ENCODE peak calls at places on chromosomes 12 and 14, in seven cellular contexts. E is sigmoid colon, V is spleen, W is breast epithelium, Y is HCT116, X is prostate gland, D is K562. Z is an unnamed sample.

GRCh38 chr12:132284618-132285310 is 44.6 kb downstream of the GALNT9 start:
- DNase-seq in D (no peak), X (no peak), Y (no peak), V (no peak), E (no peak), W (no peak), Z (no peak)

GRCh38 chr14:64715628-64716412 is 11.6 kb downstream of the PLEKHG3 start:
- DNase-seq in W (peak), Y (no peak), E (peak), V (no peak), X (no peak), D (no peak), Z (no peak)

GRCh38 chr12:6182279-6182898 is 17.8 kb upstream of the CD9 start:
- DNase-seq in D (peak), Y (no peak), X (peak), W (no peak), E (peak), V (peak), Z (no peak)

GRCh38 chr12:26056335-26056734 is 68.5 kb downstream of the BHLHE41 start:
- DNase-seq in V (no peak), X (peak), D (no peak), W (no peak), E (no peak), Y (peak), Z (no peak)

GRCh38 chr12:38555620-38556596 is 239.3 kb downstream of the ALG10B start:
- DNase-seq in Y (no peak), E (no peak), V (no peak), D (no peak), W (no peak), X (no peak), Z (no peak)

GRCh38 chr12:48678561-48679185 is 3.4 kb downstream of the KANSL2 start:
- DNase-seq in W (no peak), E (no peak), V (no peak), Y (no peak), D (no peak), X (no peak), Z (no peak)

GRCh38 chr14:24911324-24912095 is 138.4 kb downstream of the STXBP6 start:
- DNase-seq in V (no peak), X (no peak), Y (no peak), D (peak), W (no peak), E (no peak), Z (no peak)

GRCh38 chr12:120928864-120929652 is 24.9 kb upstream of the SPPL3 start:
- DNase-seq in E (no peak), Y (peak), X (peak), V (peak), W (peak), D (no peak), Z (no peak)

GRCh38 chr12:98743362-98743953 is 98.4 kb downstream of the APAF1 start:
- DNase-seq in E (no peak), V (no peak), D (peak), W (no peak), Y (peak), X (no peak), Z (peak)

GRCh38 chr12:6528539-6529235 is 5.6 kb upstream of the GAPDH start:
- DNase-seq in V (no peak), Y (no peak), E (no peak), X (no peak), D (no peak), W (no peak), Z (no peak)

GRCh38 chr12:48336564-48336963 is 14.2 kb downstream of the ZNF641 start:
- DNase-seq in D (peak), V (no peak), Y (no peak), W (no peak), E (no peak), X (no peak), Z (no peak)

GRCh38 chr12:50661300-50662120 is 102.4 kb upstream of the ATF1 start:
- DNase-seq in X (no peak), E (no peak), Y (no peak), D (no peak), W (no peak), V (no peak), Z (no peak)

GRCh38 chr14:59126714-59127436 is 61.6 kb upstream of the DAAM1 start:
- DNase-seq in E (no peak), Y (peak), V (no peak), W (no peak), D (peak), X (peak), Z (no peak)

GRCh38 chr12:402127-402456 is 648 bp downstream of the CCDC77 start:
- DNase-seq in V (no peak), D (peak), W (no peak), X (no peak), Y (no peak), E (no peak), Z (no peak)

GRCh38 chr14:91332448-91333059 is 85.1 kb downstream of the CCDC88C start:
- DNase-seq in D (no peak), E (no peak), X (no peak), Y (no peak), V (peak), W (no peak), Z (no peak)

GRCh38 chr12:125159687-125160086 is 94.5 kb downstream of the AACS start:
- DNase-seq in E (no peak), W (no peak), D (peak), V (no peak), Y (no peak), X (no peak), Z (no peak)

GRCh38 chr14:31578266-31578665 is 17.1 kb downstream of the NUBPL start:
- DNase-seq in D (no peak), E (no peak), X (no peak), V (no peak), Y (no peak), W (no peak), Z (no peak)

GRCh38 chr12:52362118-52362726 is 5.1 kb downstream of the KRT85 start:
- DNase-seq in D (peak), W (peak), X (no peak), E (no peak), Y (no peak), V (peak), Z (no peak)

GRCh38 chr12:75823475-75823874 is 208.1 kb downstream of the PHLDA1 start:
- DNase-seq in V (no peak), X (no peak), E (no peak), Y (no peak), W (no peak), D (no peak), Z (no peak)

GRCh38 chr12:127781336-127781735 is 485.6 kb upstream of the TMEM132C start:
- DNase-seq in V (no peak), D (no peak), W (no peak), X (no peak), Y (no peak), E (no peak), Z (no peak)

GRCh38 chr12:116150001-116150400 is 127.5 kb downstream of the MED13L start:
- DNase-seq in X (no peak), Y (no peak), W (no peak), V (no peak), D (no peak), E (no peak), Z (no peak)

GRCh38 chr12:44240186-44240585 is 404.3 kb downstream of the TMEM117 start:
- DNase-seq in X (no peak), E (no peak), V (no peak), Y (no peak), D (no peak), W (no peak), Z (no peak)

GRCh38 chr12:120972870-120973543 is 5.3 kb upstream of the HNF1A start:
- DNase-seq in E (no peak), Y (no peak), X (no peak), D (no peak), V (no peak), W (no peak), Z (no peak)

GRCh38 chr12:112524676-112525425 is 106.1 kb downstream of the PTPN11 start:
- DNase-seq in D (no peak), X (no peak), W (no peak), V (peak), Y (no peak), E (no peak), Z (no peak)

GRCh38 chr12:120901818-120902217 is 2.3 kb downstream of the SPPL3 start:
- DNase-seq in E (no peak), V (no peak), W (no peak), X (no peak), Y (no peak), D (no peak), Z (no peak)

GRCh38 chr12:104680506-104680905 is 223.8 kb downstream of the CHST11 start:
- DNase-seq in W (no peak), E (no peak), X (no peak), Y (no peak), V (no peak), D (no peak), Z (no peak)

GRCh38 chr12:31578632-31579031 is 12.3 kb downstream of the DENND5B start:
- DNase-seq in V (no peak), X (no peak), D (no peak), Y (no peak), W (no peak), E (no peak), Z (no peak)

GRCh38 chr14:29494312-29494711 is 433.3 kb downstream of the PRKD1 start:
- DNase-seq in Y (no peak), D (no peak), V (no peak), W (no peak), X (no peak), E (no peak), Z (no peak)

GRCh38 chr12:25328082-25328712 is 77.5 kb upstream of the KRAS start:
- DNase-seq in V (no peak), X (no peak), Y (no peak), W (no peak), D (no peak), E (no peak), Z (no peak)

GRCh38 chr12:99810718-99811593 is 163.4 kb downstream of the GARIN6 start:
- DNase-seq in W (no peak), E (no peak), X (no peak), Y (peak), V (no peak), D (no peak), Z (no peak)

GRCh38 chr12:130838951-130839769 is at the start of gene STX2:
- DNase-seq in Y (peak), X (peak), V (peak), E (peak), W (peak), D (peak), Z (peak)

GRCh38 chr14:99612737-99613330 is 8.8 kb upstream of the CCDC85C start:
- DNase-seq in W (no peak), V (no peak), Y (no peak), X (no peak), D (no peak), E (no peak), Z (no peak)

GRCh38 chr12:115811929-115812328 is 465.6 kb downstream of the MED13L start:
- DNase-seq in Y (no peak), X (no peak), E (no peak), V (no peak), D (no peak), W (no peak), Z (no peak)

GRCh38 chr14:22225526-22226133 is 363.4 kb downstream of the DAD1 start:
- DNase-seq in Y (no peak), D (no peak), W (no peak), E (no peak), X (no peak), V (no peak), Z (no peak)

DNA sequence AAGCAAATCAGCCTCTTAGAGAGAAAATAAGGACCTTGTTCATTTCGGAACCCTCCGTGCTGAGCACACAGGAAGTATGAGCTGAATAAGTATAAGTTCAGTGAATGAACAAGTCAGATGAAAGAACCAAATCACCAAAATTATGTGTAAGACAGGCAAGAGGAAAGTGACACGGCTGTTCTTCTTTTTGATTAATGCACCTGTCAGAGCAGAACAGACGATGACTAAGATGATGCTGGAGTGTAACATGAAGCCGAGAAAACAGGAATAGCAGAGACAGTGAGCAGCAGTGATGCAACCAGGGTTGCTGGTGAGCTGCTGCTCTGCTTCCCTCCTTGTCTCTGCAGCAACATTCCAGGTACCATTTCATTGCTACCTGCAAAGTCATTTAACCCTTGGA is 861.1 kb downstream of the GALC start:
- DNase-seq in D (no peak), Y (no peak), V (no peak), W (no peak), E (no peak), X (no peak), Z (no peak)
- TF ChIP-seq POLR2AphosphoS5 in D (no peak), Y (no peak), V (no peak), W (no peak), E (no peak), X (no peak), Z (no peak)

GRCh38 chr14:55124774-55125372 is 4.2 kb upstream of the LGALS3 start:
- DNase-seq in E (no peak), W (no peak), X (no peak), V (no peak), Y (no peak), D (no peak), Z (no peak)
- TF ChIP-seq POLR2AphosphoS5 in E (no peak), W (no peak), X (no peak), V (no peak), Y (no peak), D (no peak), Z (no peak)

DNA sequence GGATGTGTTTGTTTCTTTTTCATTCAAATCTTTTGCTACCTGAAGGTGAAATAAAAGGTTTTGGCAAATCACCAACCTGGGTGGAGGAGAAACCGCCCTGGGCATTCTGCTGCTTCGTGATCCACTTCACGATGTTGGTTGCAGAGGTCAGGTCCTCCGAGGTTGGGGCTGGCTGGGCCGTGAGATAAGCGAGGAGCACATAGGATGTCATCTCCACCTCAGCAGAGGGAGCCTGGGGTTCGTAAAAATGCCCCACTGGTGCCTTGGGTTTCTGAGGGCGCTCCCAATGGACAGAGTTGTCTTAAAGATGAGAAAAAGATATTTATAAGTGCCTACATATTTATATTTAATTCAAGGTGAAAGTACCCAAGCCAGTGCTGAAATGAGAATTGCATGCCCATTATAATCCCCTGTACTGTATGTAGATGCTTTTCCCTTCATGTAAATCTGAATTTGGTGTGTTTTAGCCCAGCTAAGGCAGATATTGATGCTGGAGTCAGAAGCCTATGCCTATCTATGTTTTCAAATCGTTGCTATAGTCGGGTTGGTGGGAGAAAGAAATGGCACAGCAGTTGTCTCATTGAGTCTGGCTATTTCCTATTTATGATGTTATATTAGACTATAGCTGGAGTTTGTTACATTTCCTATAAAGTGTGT is 41.1 kb downstream of the A2M start:
- DNase-seq in Y (no peak), W (no peak), E (no peak), V (no peak), D (no peak), X (no peak), Z (no peak)
- TF ChIP-seq POLR2AphosphoS5 in Y (no peak), W (no peak), E (no peak), V (no peak), D (no peak), X (no peak), Z (no peak)

DNA sequence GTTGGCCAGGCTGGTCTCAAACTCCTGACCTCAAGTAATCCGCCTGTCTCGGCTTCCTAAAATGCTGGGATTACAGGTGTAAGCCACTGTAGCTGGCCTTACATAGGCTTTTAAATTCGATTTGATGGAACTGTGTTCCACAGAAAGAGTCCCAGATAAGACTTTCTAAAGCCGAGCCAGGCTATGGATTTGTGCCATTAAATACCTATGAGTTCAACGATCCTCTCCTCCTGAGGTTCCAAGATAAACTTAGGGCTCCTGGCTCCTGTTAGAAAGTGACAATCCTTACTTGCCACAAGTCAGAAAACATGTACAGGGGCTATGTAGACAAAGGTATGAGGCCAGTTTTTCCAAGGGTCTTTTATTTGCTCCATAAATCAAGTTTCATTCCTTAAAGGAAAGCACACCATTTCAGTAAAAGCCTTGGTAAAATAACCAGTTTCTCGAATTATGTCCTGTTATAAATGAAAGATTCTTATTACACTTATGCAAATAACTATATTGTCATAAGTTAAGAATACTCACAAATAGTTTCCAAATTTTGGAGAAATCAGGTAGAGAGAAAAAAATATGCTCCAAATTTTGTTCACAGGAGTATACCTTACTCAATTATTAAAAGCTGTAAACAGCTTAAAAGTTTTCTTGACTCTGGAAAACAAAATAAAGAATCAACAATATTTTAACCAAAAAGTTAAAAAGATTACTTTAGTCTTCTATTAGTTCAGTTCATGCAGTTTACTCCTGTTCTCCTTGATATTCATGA is 36.1 kb upstream of the LRRK2 start:
- DNase-seq in D (no peak), Y (no peak), E (no peak), X (no peak), W (no peak), V (no peak), Z (no peak)
- TF ChIP-seq POLR2AphosphoS5 in D (no peak), Y (no peak), E (no peak), X (no peak), W (no peak), V (no peak), Z (no peak)

GRCh38 chr12:95546491-95546813 is 4.8 kb downstream of the USP44 start:
- DNase-seq in W (no peak), X (no peak), D (peak), V (no peak), E (no peak), Y (no peak), Z (no peak)
- TF ChIP-seq POLR2AphosphoS5 in W (no peak), X (no peak), D (no peak), V (no peak), E (no peak), Y (no peak), Z (no peak)

GRCh38 chr12:57233357-57234232 is 4.1 kb downstream of the SHMT2 start:
- DNase-seq in Y (no peak), D (no peak), E (no peak), W (no peak), V (peak), X (no peak), Z (no peak)
- TF ChIP-seq POLR2AphosphoS5 in Y (no peak), D (no peak), E (no peak), W (no peak), V (no peak), X (no peak), Z (no peak)

Z was measured in esophagus muscularis mucosa.